ENCODE peak calls at places on chromosomes 5 and 9, in five cellular contexts. K is GM12878, W is H1, B is K562, A is HepG2. Z is an unnamed sample.

GRCh38 chr5:178347956-178348355 is 115.4 kb upstream of the PHYKPL start:
- DNase-seq in B (no peak), K (no peak), W (no peak), A (no peak), Z (no peak)

GRCh38 chr9:137303031-137303892 is 1.2 kb upstream of the NRARP start:
- DNase-seq in A (no peak), K (no peak), W (no peak), B (no peak), Z (peak; percentile 20)

GRCh38 chr9:130689937-130690700 is 3.5 kb upstream of the EXOSC2 start:
- DNase-seq in W (no peak), K (peak; percentile 53), B (peak; percentile 92), A (peak; percentile 97), Z (peak; percentile 72)

GRCh38 chr9:136551401-136552116 is 5.7 kb upstream of the NOTCH1 start:
- DNase-seq in K (no peak), W (no peak), B (peak; percentile 55), A (no peak), Z (no peak)

GRCh38 chr9:38183994-38184568 is 115.1 kb upstream of the SHB start:
- DNase-seq in K (no peak), B (peak; percentile 23), A (no peak), W (no peak), Z (no peak)

GRCh38 chr9:99031319-99031718 is 73.6 kb upstream of the TGFBR1 start:
- DNase-seq in A (no peak), W (no peak), B (peak; percentile 63), K (no peak), Z (no peak)

GRCh38 chr5:177973066-177973635 is 22.9 kb downstream of the PROP1 start:
- DNase-seq in K (no peak), B (no peak), W (no peak), A (no peak), Z (no peak)

GRCh38 chr9:123320814-123321213 is 35.2 kb upstream of the CRB2 start:
- DNase-seq in K (no peak), A (no peak), W (no peak), B (no peak), Z (no peak)

GRCh38 chr5:111385970-111386831 is 126.1 kb downstream of the STARD4 start:
- DNase-seq in B (no peak), A (no peak), K (no peak), W (no peak), Z (peak; percentile 60)

GRCh38 chr9:137379761-137380161 is 43.2 kb downstream of the EXD3 start:
- DNase-seq in K (no peak), A (no peak), W (no peak), B (no peak), Z (no peak)

GRCh38 chr5:65197899-65198776 is 283.6 kb downstream of the ADAMTS6 start:
- DNase-seq in W (no peak), A (no peak), B (no peak), K (no peak), Z (no peak)

GRCh38 chr9:30065888-30066287 is 2318.6 kb upstream of the ACO1 start:
- DNase-seq in W (no peak), B (no peak), K (no peak), A (peak; percentile 6), Z (no peak)

GRCh38 chr9:74284596-74284995 is 212.5 kb upstream of the RORB start:
- DNase-seq in B (no peak), A (no peak), W (no peak), K (no peak), Z (no peak)

GRCh38 chr5:125134216-125135081 is 388.0 kb upstream of the ZNF608 start:
- DNase-seq in A (no peak), W (no peak), K (no peak), B (no peak), Z (no peak)

GRCh38 chr9:130208600-130209347 is 36.6 kb downstream of the NCS1 start:
- DNase-seq in B (peak; percentile 72), W (no peak), A (no peak), K (no peak), Z (peak; percentile 87)

GRCh38 chr5:161975350-161975749 is 92.2 kb upstream of the GABRG2 start:
- DNase-seq in A (no peak), W (no peak), K (no peak), B (no peak), Z (no peak)

GRCh38 chr5:122999947-123000563 is 36.5 kb downstream of the PPIC start:
- DNase-seq in A (peak; percentile 6), W (peak; percentile 38), B (peak; percentile 80), K (peak; percentile 40), Z (no peak)

GRCh38 chr9:134493471-134494272 is 147.9 kb upstream of the COL5A1 start:
- DNase-seq in K (no peak), B (no peak), W (no peak), A (no peak), Z (no peak)

GRCh38 chr5:10201223-10201868 is 48.3 kb downstream of the ATPSCKMT start:
- DNase-seq in K (no peak), W (peak; percentile 21), B (peak; percentile 45), A (no peak), Z (no peak)

GRCh38 chr9:81393985-81394811 is 295.1 kb downstream of the TLE1 start:
- DNase-seq in W (no peak), K (no peak), B (no peak), A (no peak), Z (no peak)

GRCh38 chr9:93028448-93029006 is 30.0 kb upstream of the SUSD3 start:
- DNase-seq in K (peak; percentile 59), A (no peak), W (no peak), B (no peak), Z (no peak)

GRCh38 chr9:116175616-116176015 is 22.0 kb downstream of the PAPPA start:
- DNase-seq in A (no peak), B (no peak), W (no peak), K (no peak), Z (no peak)

GRCh38 chr5:14665949-14666741 is 1.6 kb downstream of the OTULIN start:
- DNase-seq in K (no peak), B (peak; percentile 64), W (no peak), A (peak; percentile 41), Z (peak; percentile 39)

GRCh38 chr5:107135391-107135790 is 535.3 kb downstream of the EFNA5 start:
- DNase-seq in W (no peak), A (no peak), B (no peak), K (no peak), Z (no peak)

GRCh38 chr9:78214492-78214891 is 21.4 kb upstream of the CEP78 start:
- DNase-seq in A (no peak), K (no peak), B (no peak), W (no peak), Z (no peak)
- TF ChIP-seq TAF1 in A (no peak), K (no peak), B (no peak), W (no peak), Z (no peak)

DNA sequence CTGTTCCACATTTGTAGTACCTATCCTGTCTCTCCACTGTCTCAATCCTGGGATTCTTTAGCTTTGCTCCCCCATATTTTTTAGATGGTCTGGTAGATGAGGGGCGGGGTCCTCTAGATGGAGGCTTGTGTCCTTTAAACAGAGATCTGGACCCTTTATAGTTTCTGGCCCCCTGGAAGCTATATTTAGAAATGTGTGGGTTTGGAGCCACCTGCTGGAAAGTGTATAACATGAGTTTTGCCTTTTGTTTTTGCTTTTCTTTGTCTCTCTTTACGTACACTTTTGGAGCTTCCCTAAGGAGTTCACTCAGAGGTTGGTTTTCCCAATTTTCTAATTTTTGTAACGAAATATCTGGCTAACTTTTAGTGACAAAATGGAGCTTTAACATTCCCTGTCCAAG is 110.7 kb downstream of the CFAP95 start:
- DNase-seq in A (peak; percentile 9), B (peak; percentile 4), K (no peak), W (no peak), Z (no peak)
- TF ChIP-seq CHD2 in A (no peak), B (no peak), K (no peak), W (no peak), Z (no peak)

GRCh38 chr9:14618851-14619250 is 74.4 kb downstream of the ZDHHC21 start:
- DNase-seq in B (no peak), K (no peak), W (no peak), A (no peak), Z (no peak)

DNA sequence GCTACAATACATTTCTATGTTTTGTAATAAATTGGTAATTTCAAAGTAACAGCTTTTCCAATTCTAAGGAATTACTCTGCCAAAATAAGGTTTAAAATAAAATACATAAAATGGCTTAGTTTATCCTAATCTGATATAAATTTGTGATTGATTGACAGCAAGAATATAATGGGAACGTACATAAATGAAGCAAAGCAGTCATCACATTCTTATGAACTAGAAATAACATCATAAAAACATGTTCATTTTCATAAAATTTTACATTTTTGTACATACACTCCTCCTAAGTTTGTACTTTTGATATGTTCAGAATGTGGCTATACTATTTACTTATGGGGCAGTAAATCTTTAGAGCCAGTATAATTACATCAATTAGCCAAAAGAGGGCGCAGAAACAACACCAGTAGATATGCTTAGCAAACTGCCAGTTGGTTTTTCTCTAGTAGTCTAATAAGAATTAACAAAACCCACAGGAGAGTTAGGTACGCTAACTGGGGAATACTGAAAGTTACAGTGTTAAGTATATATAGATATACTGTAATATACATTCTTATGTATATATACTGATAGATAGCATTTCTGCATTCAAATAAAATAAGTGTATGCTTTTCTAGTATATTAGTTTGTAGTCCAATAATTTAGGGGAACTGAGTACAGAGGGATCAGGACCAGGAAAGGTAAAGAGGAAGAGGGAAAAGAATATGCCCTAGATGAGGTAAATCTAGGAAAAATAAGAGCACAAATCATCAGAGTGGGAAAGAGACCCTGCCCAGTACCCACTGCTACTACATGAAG is 76.8 kb downstream of the ZDHHC21 start:
- DNase-seq in W (no peak), K (no peak), A (peak; percentile 39), B (peak; percentile 52), Z (peak; percentile 12)
- TF ChIP-seq TAF1 in W (no peak), K (no peak), A (no peak), B (no peak), Z (no peak)

DNA sequence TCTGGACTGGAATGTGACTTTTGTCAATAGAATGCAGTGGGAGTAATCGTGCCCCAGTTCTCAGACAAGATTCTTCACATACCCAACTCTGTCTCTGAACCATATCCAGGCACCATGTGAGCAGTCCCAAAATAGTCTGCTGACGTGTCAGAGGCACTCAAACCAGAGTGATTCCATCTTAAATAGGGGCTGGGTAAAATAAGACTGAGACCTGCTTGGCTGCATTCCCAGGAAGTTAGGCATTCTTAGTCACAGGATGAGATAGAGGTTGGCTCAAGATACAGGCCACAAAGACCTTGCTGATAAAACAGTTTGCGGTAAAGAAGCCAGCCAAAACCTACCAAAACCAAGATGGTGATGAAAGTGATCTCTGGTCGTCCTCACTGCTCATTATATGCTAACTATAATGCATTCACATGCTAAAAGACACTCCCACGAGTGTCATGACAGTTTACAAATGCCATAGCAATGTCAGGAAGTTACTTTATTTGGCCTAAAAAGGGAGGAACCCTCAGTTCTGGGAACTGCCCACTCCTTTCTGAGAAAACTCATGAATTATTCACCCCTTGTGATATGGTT is 16.9 kb upstream of the PLCXD3 start:
- DNase-seq in K (no peak), W (no peak), B (peak; percentile 3), A (no peak), Z (no peak)
- TF ChIP-seq CHD2 in K (no peak), W (no peak), B (no peak), A (no peak), Z (no peak)

DNA sequence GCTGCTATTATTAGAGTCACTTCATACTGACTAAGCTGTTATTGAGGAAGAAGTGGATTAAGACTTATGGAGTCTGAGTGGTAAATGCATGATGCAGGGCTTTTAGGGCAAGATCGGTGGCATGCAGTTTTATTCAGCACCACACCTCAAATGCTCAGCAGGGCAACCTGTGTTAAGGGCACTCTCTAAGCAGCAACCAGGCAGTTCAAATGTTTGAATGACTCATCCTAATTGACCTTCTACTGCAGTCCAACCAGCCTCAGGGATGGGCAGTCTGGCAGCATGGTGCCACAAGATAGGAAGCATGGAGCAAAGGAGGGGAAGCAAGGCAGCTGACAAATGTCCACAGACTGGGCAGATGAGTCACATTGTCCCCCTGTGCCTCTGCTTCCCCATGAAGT is 80.2 kb upstream of the MIER3 start:
- DNase-seq in B (no peak), A (peak; percentile 20), K (no peak), W (no peak), Z (no peak)
- TF ChIP-seq TAF1 in B (no peak), A (no peak), K (no peak), W (no peak), Z (no peak)

GRCh38 chr9:19629506-19629905 is 159.3 kb downstream of the SLC24A2 start:
- DNase-seq in K (no peak), B (no peak), A (no peak), W (no peak), Z (peak; percentile 27)
- TF ChIP-seq CHD2 in K (no peak), B (no peak), A (no peak), W (no peak), Z (no peak)